ENCODE peak calls at places on chromosome 7, in nine cellular contexts. One of them, this sample, is unnamed.

GRCh38 chr7:66662646-66663264 is 34.1 kb downstream of the KCTD7 start:
- DNase-seq in lower leg skin: no peak
- DNase-seq in adrenal gland: no peak
- DNase-seq in tibial nerve: no peak
- DNase-seq in Peyer's patch: no peak
- DNase-seq in A549: no peak
- DNase-seq in heart left ventricle: no peak
- DNase-seq in HepG2: no peak
- DNase-seq in IMR-90: no peak
- DNase-seq in this sample: no peak

GRCh38 chr7:45120-46090 is 147.0 kb upstream of the FAM20C start:
- DNase-seq in adrenal gland: no peak
- DNase-seq in heart left ventricle: no peak
- DNase-seq in HepG2: no peak
- DNase-seq in Peyer's patch: peak
- DNase-seq in tibial nerve: peak
- DNase-seq in A549: no peak
- DNase-seq in IMR-90: no peak
- DNase-seq in lower leg skin: peak
- DNase-seq in this sample: no peak

GRCh38 chr7:5229451-5230271 is 39.6 kb downstream of the WIPI2 start:
- DNase-seq in heart left ventricle: peak
- DNase-seq in IMR-90: no peak
- DNase-seq in HepG2: no peak
- DNase-seq in lower leg skin: no peak
- DNase-seq in A549: no peak
- DNase-seq in tibial nerve: no peak
- DNase-seq in Peyer's patch: no peak
- DNase-seq in adrenal gland: no peak
- DNase-seq in this sample: no peak

GRCh38 chr7:156942708-156943090 is 6.8 kb upstream of the NOM1 start:
- DNase-seq in lower leg skin: no peak
- DNase-seq in heart left ventricle: no peak
- DNase-seq in IMR-90: no peak
- DNase-seq in adrenal gland: peak
- DNase-seq in A549: no peak
- DNase-seq in Peyer's patch: no peak
- DNase-seq in HepG2: no peak
- DNase-seq in tibial nerve: no peak
- DNase-seq in this sample: no peak

GRCh38 chr7:1225462-1226154 is 7.1 kb upstream of the UNCX start:
- DNase-seq in adrenal gland: no peak
- DNase-seq in heart left ventricle: no peak
- DNase-seq in IMR-90: no peak
- DNase-seq in Peyer's patch: peak
- DNase-seq in A549: peak
- DNase-seq in lower leg skin: no peak
- DNase-seq in tibial nerve: no peak
- DNase-seq in HepG2: no peak
- DNase-seq in this sample: no peak

GRCh38 chr7:94888542-94888941 is 18.9 kb upstream of the PPP1R9A start:
- DNase-seq in Peyer's patch: no peak
- DNase-seq in tibial nerve: peak
- DNase-seq in adrenal gland: peak
- DNase-seq in A549: peak
- DNase-seq in lower leg skin: no peak
- DNase-seq in heart left ventricle: no peak
- DNase-seq in HepG2: peak
- DNase-seq in IMR-90: no peak
- DNase-seq in this sample: no peak

GRCh38 chr7:113321201-113321600 is 202.8 kb upstream of the SMIM30 start:
- DNase-seq in heart left ventricle: no peak
- DNase-seq in tibial nerve: no peak
- DNase-seq in A549: no peak
- DNase-seq in Peyer's patch: no peak
- DNase-seq in adrenal gland: no peak
- DNase-seq in HepG2: no peak
- DNase-seq in lower leg skin: no peak
- DNase-seq in IMR-90: peak
- DNase-seq in this sample: no peak

GRCh38 chr7:27684491-27684890 is 21.8 kb upstream of the HIBADH start:
- DNase-seq in adrenal gland: no peak
- DNase-seq in tibial nerve: no peak
- DNase-seq in A549: no peak
- DNase-seq in HepG2: no peak
- DNase-seq in heart left ventricle: no peak
- DNase-seq in lower leg skin: no peak
- DNase-seq in Peyer's patch: no peak
- DNase-seq in IMR-90: no peak
- DNase-seq in this sample: no peak

GRCh38 chr7:148940702-148941597 is 56.9 kb upstream of the EZH2 start:
- DNase-seq in A549: peak
- DNase-seq in lower leg skin: peak
- DNase-seq in Peyer's patch: peak
- DNase-seq in adrenal gland: peak
- DNase-seq in tibial nerve: peak
- DNase-seq in HepG2: peak
- DNase-seq in IMR-90: peak
- DNase-seq in heart left ventricle: peak
- DNase-seq in this sample: peak
- TF ChIP-seq POLR2A in A549: peak
- TF ChIP-seq POLR2A in lower leg skin: no peak
- TF ChIP-seq POLR2A in Peyer's patch: peak
- TF ChIP-seq POLR2A in adrenal gland: peak
- TF ChIP-seq POLR2A in tibial nerve: no peak
- TF ChIP-seq POLR2A in HepG2: peak
- TF ChIP-seq POLR2A in IMR-90: no peak
- TF ChIP-seq POLR2A in heart left ventricle: peak
- TF ChIP-seq POLR2A in this sample: peak

GRCh38 chr7:152462995-152463713 is 27.4 kb upstream of the KMT2C start:
- DNase-seq in lower leg skin: no peak
- DNase-seq in HepG2: no peak
- DNase-seq in tibial nerve: no peak
- DNase-seq in heart left ventricle: no peak
- DNase-seq in A549: no peak
- DNase-seq in adrenal gland: no peak
- DNase-seq in Peyer's patch: no peak
- DNase-seq in IMR-90: peak
- DNase-seq in this sample: peak
- TF ChIP-seq POLR2A in lower leg skin: no peak
- TF ChIP-seq POLR2A in HepG2: peak
- TF ChIP-seq POLR2A in tibial nerve: peak
- TF ChIP-seq POLR2A in heart left ventricle: peak
- TF ChIP-seq POLR2A in A549: peak
- TF ChIP-seq POLR2A in adrenal gland: peak
- TF ChIP-seq POLR2A in Peyer's patch: peak
- TF ChIP-seq POLR2A in IMR-90: no peak
- TF ChIP-seq POLR2A in this sample: peak

GRCh38 chr7:78020131-78020873 is 221.7 kb downstream of the PHTF2 start:
- DNase-seq in heart left ventricle: peak
- DNase-seq in adrenal gland: peak
- DNase-seq in HepG2: peak
- DNase-seq in lower leg skin: no peak
- DNase-seq in IMR-90: peak
- DNase-seq in tibial nerve: peak
- DNase-seq in Peyer's patch: no peak
- DNase-seq in A549: peak
- DNase-seq in this sample: peak
- TF ChIP-seq POLR2A in heart left ventricle: no peak
- TF ChIP-seq POLR2A in adrenal gland: no peak
- TF ChIP-seq POLR2A in HepG2: no peak
- TF ChIP-seq POLR2A in lower leg skin: no peak
- TF ChIP-seq POLR2A in IMR-90: no peak
- TF ChIP-seq POLR2A in tibial nerve: no peak
- TF ChIP-seq POLR2A in Peyer's patch: no peak
- TF ChIP-seq POLR2A in A549: no peak
- TF ChIP-seq POLR2A in this sample: no peak

GRCh38 chr7:131026297-131027003 is 292.4 kb upstream of the KLF14 start:
- DNase-seq in IMR-90: peak
- DNase-seq in tibial nerve: no peak
- DNase-seq in heart left ventricle: no peak
- DNase-seq in lower leg skin: no peak
- DNase-seq in adrenal gland: no peak
- DNase-seq in HepG2: no peak
- DNase-seq in Peyer's patch: no peak
- DNase-seq in A549: no peak
- DNase-seq in this sample: no peak

GRCh38 chr7:131028293-131028692 is 294.3 kb upstream of the KLF14 start:
- DNase-seq in HepG2: no peak
- DNase-seq in Peyer's patch: no peak
- DNase-seq in lower leg skin: no peak
- DNase-seq in adrenal gland: no peak
- DNase-seq in A549: no peak
- DNase-seq in IMR-90: no peak
- DNase-seq in tibial nerve: no peak
- DNase-seq in heart left ventricle: no peak
- DNase-seq in this sample: no peak

GRCh38 chr7:131031100-131031868 is 296.4 kb upstream of the MKLN1 start:
- DNase-seq in tibial nerve: no peak
- DNase-seq in heart left ventricle: no peak
- DNase-seq in adrenal gland: no peak
- DNase-seq in Peyer's patch: no peak
- DNase-seq in IMR-90: no peak
- DNase-seq in HepG2: no peak
- DNase-seq in lower leg skin: no peak
- DNase-seq in A549: no peak
- DNase-seq in this sample: no peak

GRCh38 chr7:131029002-131029401 is 295.0 kb upstream of the KLF14 start:
- DNase-seq in adrenal gland: no peak
- DNase-seq in tibial nerve: no peak
- DNase-seq in IMR-90: no peak
- DNase-seq in Peyer's patch: no peak
- DNase-seq in lower leg skin: no peak
- DNase-seq in heart left ventricle: no peak
- DNase-seq in HepG2: no peak
- DNase-seq in A549: no peak
- DNase-seq in this sample: no peak

DNA sequence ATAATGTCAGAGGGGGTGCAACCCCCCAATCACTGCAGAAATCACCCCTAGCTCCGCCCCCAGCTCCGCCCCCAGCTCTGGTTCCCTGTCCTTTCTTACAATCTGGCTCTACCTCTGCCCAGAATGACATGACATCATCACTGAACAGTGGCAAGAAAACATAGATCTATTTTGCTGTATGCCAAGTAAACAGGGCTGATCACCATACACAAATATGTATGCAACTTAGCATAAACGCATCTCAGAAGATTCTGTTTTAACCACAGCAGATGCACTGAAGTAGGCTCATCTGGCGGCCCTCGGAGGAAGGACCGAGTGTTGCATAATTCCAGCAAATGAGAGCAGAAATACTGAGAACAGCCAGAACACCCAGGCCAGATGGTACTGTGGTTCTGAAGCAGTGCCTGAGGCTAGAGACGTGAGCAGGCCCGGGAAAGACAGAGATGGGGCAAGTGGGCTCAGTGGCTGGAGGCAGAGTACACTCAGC is 293.3 kb upstream of the KLF14 start:
- DNase-seq in IMR-90: peak
- DNase-seq in lower leg skin: no peak
- DNase-seq in Peyer's patch: no peak
- DNase-seq in heart left ventricle: peak
- DNase-seq in tibial nerve: peak
- DNase-seq in adrenal gland: no peak
- DNase-seq in HepG2: no peak
- DNase-seq in A549: no peak
- DNase-seq in this sample: no peak
- TF ChIP-seq POLR2A in IMR-90: no peak
- TF ChIP-seq POLR2A in lower leg skin: no peak
- TF ChIP-seq POLR2A in Peyer's patch: no peak
- TF ChIP-seq POLR2A in heart left ventricle: no peak
- TF ChIP-seq POLR2A in tibial nerve: no peak
- TF ChIP-seq POLR2A in adrenal gland: no peak
- TF ChIP-seq POLR2A in HepG2: no peak
- TF ChIP-seq POLR2A in A549: no peak
- TF ChIP-seq POLR2A in this sample: no peak

GRCh38 chr7:140672382-140673062 is at the start of gene ADCK2:
- DNase-seq in heart left ventricle: peak
- DNase-seq in A549: peak
- DNase-seq in adrenal gland: peak
- DNase-seq in Peyer's patch: no peak
- DNase-seq in tibial nerve: no peak
- DNase-seq in HepG2: no peak
- DNase-seq in lower leg skin: no peak
- DNase-seq in IMR-90: no peak
- DNase-seq in this sample: peak
- TF ChIP-seq POLR2A in heart left ventricle: peak
- TF ChIP-seq POLR2A in A549: peak
- TF ChIP-seq POLR2A in adrenal gland: peak
- TF ChIP-seq POLR2A in Peyer's patch: peak
- TF ChIP-seq POLR2A in tibial nerve: no peak
- TF ChIP-seq POLR2A in HepG2: peak
- TF ChIP-seq POLR2A in lower leg skin: no peak
- TF ChIP-seq POLR2A in IMR-90: no peak
- TF ChIP-seq POLR2A in this sample: peak

This sample was measured in H54.